ENCODE peak calls at places on chromosomes 12 and 14, in four cellular contexts. One of them, this sample, is unnamed.

GRCh38 chr12:17866802-17867201 is 223.2 kb downstream of the RERGL start:
- DNase-seq in body of pancreas: no peak
- DNase-seq in mammary epithelial cell: no peak
- DNase-seq in activated T-helper 1 cell treated with Interleukin-2 at 50 U/mL for 16 hours: no peak
- DNase-seq in this sample: no peak

GRCh38 chr12:96698521-96698920 is 208.5 kb upstream of the NEDD1 start:
- DNase-seq in body of pancreas: no peak
- DNase-seq in mammary epithelial cell: no peak
- DNase-seq in activated T-helper 1 cell treated with Interleukin-2 at 50 U/mL for 16 hours: no peak
- DNase-seq in this sample: no peak

GRCh38 chr14:37056473-37056872 is 115.9 kb downstream of the SLC25A21 start:
- DNase-seq in body of pancreas: no peak
- DNase-seq in mammary epithelial cell: peak
- DNase-seq in activated T-helper 1 cell treated with Interleukin-2 at 50 U/mL for 16 hours: no peak
- DNase-seq in this sample: no peak

GRCh38 chr12:5746496-5746895 is 198.6 kb downstream of the ANO2 start:
- DNase-seq in body of pancreas: no peak
- DNase-seq in mammary epithelial cell: no peak
- DNase-seq in activated T-helper 1 cell treated with Interleukin-2 at 50 U/mL for 16 hours: no peak
- DNase-seq in this sample: no peak

GRCh38 chr12:101750152-101750551 is 10.9 kb upstream of the SYCP3 start:
- DNase-seq in body of pancreas: no peak
- DNase-seq in mammary epithelial cell: no peak
- DNase-seq in activated T-helper 1 cell treated with Interleukin-2 at 50 U/mL for 16 hours: no peak
- DNase-seq in this sample: no peak

GRCh38 chr14:97185186-97185585 is 388.0 kb downstream of the VRK1 start:
- DNase-seq in body of pancreas: no peak
- DNase-seq in mammary epithelial cell: no peak
- DNase-seq in activated T-helper 1 cell treated with Interleukin-2 at 50 U/mL for 16 hours: no peak
- DNase-seq in this sample: no peak

GRCh38 chr14:71661441-71661840 is 270.8 kb upstream of the RGS6 start:
- DNase-seq in body of pancreas: no peak
- DNase-seq in mammary epithelial cell: no peak
- DNase-seq in activated T-helper 1 cell treated with Interleukin-2 at 50 U/mL for 16 hours: no peak
- DNase-seq in this sample: no peak

GRCh38 chr12:24975425-24975824 is 26.5 kb upstream of the BCAT1 start:
- DNase-seq in body of pancreas: peak
- DNase-seq in mammary epithelial cell: no peak
- DNase-seq in activated T-helper 1 cell treated with Interleukin-2 at 50 U/mL for 16 hours: no peak
- DNase-seq in this sample: no peak

GRCh38 chr12:69553626-69554248 is 31.5 kb upstream of the CCT2 start:
- DNase-seq in body of pancreas: peak
- DNase-seq in mammary epithelial cell: peak
- DNase-seq in activated T-helper 1 cell treated with Interleukin-2 at 50 U/mL for 16 hours: no peak
- DNase-seq in this sample: no peak

GRCh38 chr14:56718312-56718711 is 92.0 kb downstream of the OTX2 start:
- DNase-seq in body of pancreas: no peak
- DNase-seq in mammary epithelial cell: no peak
- DNase-seq in activated T-helper 1 cell treated with Interleukin-2 at 50 U/mL for 16 hours: no peak
- DNase-seq in this sample: no peak

GRCh38 chr12:40439771-40440492 is 215.1 kb downstream of the LRRK2 start:
- DNase-seq in body of pancreas: no peak
- DNase-seq in mammary epithelial cell: peak
- DNase-seq in activated T-helper 1 cell treated with Interleukin-2 at 50 U/mL for 16 hours: no peak
- DNase-seq in this sample: no peak

GRCh38 chr14:45298427-45299117 is 45.6 kb upstream of the MIS18BP1 start:
- DNase-seq in body of pancreas: no peak
- DNase-seq in mammary epithelial cell: no peak
- DNase-seq in activated T-helper 1 cell treated with Interleukin-2 at 50 U/mL for 16 hours: no peak
- DNase-seq in this sample: no peak